ENCODE peak calls at places on chromosome 15, in five cellular contexts. O is ovary, I is adrenal gland, X is transverse colon, W is HCT116. G is an unnamed sample.

GRCh38 chr15:47339800-47340575 is 377.3 kb upstream of the SEMA6D start:
- DNase-seq in O (no peak), I (no peak), X (no peak), W (no peak), G (no peak)

GRCh38 chr15:40767838-40768491 is 1.8 kb upstream of the C15orf62 start:
- DNase-seq in O (no peak), I (no peak), X (no peak), W (no peak), G (no peak)

GRCh38 chr15:71530116-71530515 is 280.2 kb upstream of the NR2E3 start:
- DNase-seq in O (no peak), I (no peak), X (no peak), W (no peak), G (no peak)

GRCh38 chr15:36951747-36952247 is 148.6 kb downstream of the MEIS2 start:
- DNase-seq in O (no peak), I (no peak), X (no peak), W (no peak), G (no peak)

GRCh38 chr15:55358471-55358870 is 39.4 kb downstream of the PIGB start:
- DNase-seq in O (no peak), I (no peak), X (no peak), W (no peak), G (no peak)

GRCh38 chr15:55703873-55704285 is 39.1 kb downstream of the PRTG start:
- DNase-seq in O (no peak), I (no peak), X (no peak), W (no peak), G (no peak)

GRCh38 chr15:42363942-42364341 is 4.6 kb downstream of the CAPN3 start:
- DNase-seq in O (no peak), I (no peak), X (no peak), W (no peak), G (no peak)

GRCh38 chr15:69421498-69421897 is 7.3 kb downstream of the KIF23 start:
- DNase-seq in O (no peak), I (no peak), X (no peak), W (no peak), G (no peak)

GRCh38 chr15:68795298-68795848 is 25.3 kb downstream of the ANP32A start:
- DNase-seq in O (peak; percentile 77), I (peak; percentile 83), X (peak; percentile 90), W (no peak), G (peak; percentile 95)

GRCh38 chr15:34709866-34710265 is 44.9 kb downstream of the GJD2 start:
- DNase-seq in O (no peak), I (no peak), X (no peak), W (no peak), G (no peak)

GRCh38 chr15:29140475-29141172 is 129.0 kb downstream of the NSMCE3 start:
- DNase-seq in O (no peak), I (no peak), X (no peak), W (no peak), G (peak; percentile 58)

GRCh38 chr15:65374334-65374733 is 3.5 kb downstream of the IGDCC3 start:
- DNase-seq in O (no peak), I (no peak), X (no peak), W (no peak), G (no peak)

GRCh38 chr15:45495588-45495987 is 27.0 kb downstream of the SLC30A4 start:
- DNase-seq in O (no peak), I (no peak), X (no peak), W (no peak), G (no peak)

GRCh38 chr15:89002281-89002761 is 85.9 kb upstream of the ABHD2 start:
- DNase-seq in O (peak; percentile 55), I (no peak), X (peak; percentile 47), W (no peak), G (no peak)

GRCh38 chr15:64982472-64982871 is 7.2 kb downstream of the SPG21 start:
- DNase-seq in O (no peak), I (no peak), X (no peak), W (no peak), G (no peak)

GRCh38 chr15:75785771-75786563 is 57.3 kb upstream of the UBE2Q2 start:
- DNase-seq in O (no peak), I (no peak), X (no peak), W (no peak), G (no peak)

GRCh38 chr15:51077565-51078153 is 17.0 kb downstream of the TNFAIP8L3 start:
- DNase-seq in O (peak; percentile 94), I (peak; percentile 67), X (peak; percentile 71), W (no peak), G (peak; percentile 88)

GRCh38 chr15:100939786-100940185 is 20.6 kb downstream of the LRRK1 start:
- DNase-seq in O (no peak), I (no peak), X (no peak), W (no peak), G (no peak)

GRCh38 chr15:25207369-25207768 is 231.5 kb downstream of the UBE3A start:
- DNase-seq in O (no peak), I (no peak), X (no peak), W (no peak), G (no peak)

GRCh38 chr15:56040081-56041035 is 46.9 kb upstream of the NEDD4 start:
- DNase-seq in O (peak; percentile 41), I (peak; percentile 88), X (peak; percentile 48), W (peak; percentile 88), G (no peak)

GRCh38 chr15:57357796-57358195 is 18.5 kb upstream of the CGNL1 start:
- DNase-seq in O (no peak), I (no peak), X (no peak), W (no peak), G (no peak)

GRCh38 chr15:72341361-72341760 is 21.4 kb upstream of the CELF6 start:
- DNase-seq in O (no peak), I (no peak), X (no peak), W (peak; percentile 7), G (no peak)

GRCh38 chr15:81314378-81314777 is 9.6 kb downstream of the STARD5 start:
- DNase-seq in O (no peak), I (no peak), X (no peak), W (no peak), G (peak; percentile 64)

GRCh38 chr15:74651251-74651741 is 35.7 kb downstream of the CLK3 start:
- DNase-seq in O (no peak), I (no peak), X (no peak), W (no peak), G (no peak)

GRCh38 chr15:57784081-57784488 is 77.6 kb downstream of the POLR2M start:
- DNase-seq in O (no peak), I (no peak), X (no peak), W (no peak), G (no peak)

GRCh38 chr15:89442671-89443307 is 53.6 kb downstream of the RHCG start:
- DNase-seq in O (no peak), I (peak; percentile 40), X (peak; percentile 48), W (peak; percentile 44), G (no peak)

GRCh38 chr15:34953851-34954250 is 15.7 kb downstream of the AQR start:
- DNase-seq in O (no peak), I (no peak), X (no peak), W (no peak), G (no peak)

GRCh38 chr15:62781081-62781497 is 261.5 kb upstream of the TPM1 start:
- DNase-seq in O (no peak), I (no peak), X (no peak), W (no peak), G (no peak)

GRCh38 chr15:96138985-96139384 is 191.5 kb upstream of the NR2F2 start:
- DNase-seq in O (no peak), I (no peak), X (no peak), W (no peak), G (no peak)

GRCh38 chr15:96132126-96132525 is 198.4 kb upstream of the NR2F2 start:
- DNase-seq in O (no peak), I (no peak), X (no peak), W (no peak), G (no peak)

GRCh38 chr15:96130734-96131133 is 199.8 kb upstream of the NR2F2 start:
- DNase-seq in O (no peak), I (no peak), X (no peak), W (no peak), G (no peak)

DNA sequence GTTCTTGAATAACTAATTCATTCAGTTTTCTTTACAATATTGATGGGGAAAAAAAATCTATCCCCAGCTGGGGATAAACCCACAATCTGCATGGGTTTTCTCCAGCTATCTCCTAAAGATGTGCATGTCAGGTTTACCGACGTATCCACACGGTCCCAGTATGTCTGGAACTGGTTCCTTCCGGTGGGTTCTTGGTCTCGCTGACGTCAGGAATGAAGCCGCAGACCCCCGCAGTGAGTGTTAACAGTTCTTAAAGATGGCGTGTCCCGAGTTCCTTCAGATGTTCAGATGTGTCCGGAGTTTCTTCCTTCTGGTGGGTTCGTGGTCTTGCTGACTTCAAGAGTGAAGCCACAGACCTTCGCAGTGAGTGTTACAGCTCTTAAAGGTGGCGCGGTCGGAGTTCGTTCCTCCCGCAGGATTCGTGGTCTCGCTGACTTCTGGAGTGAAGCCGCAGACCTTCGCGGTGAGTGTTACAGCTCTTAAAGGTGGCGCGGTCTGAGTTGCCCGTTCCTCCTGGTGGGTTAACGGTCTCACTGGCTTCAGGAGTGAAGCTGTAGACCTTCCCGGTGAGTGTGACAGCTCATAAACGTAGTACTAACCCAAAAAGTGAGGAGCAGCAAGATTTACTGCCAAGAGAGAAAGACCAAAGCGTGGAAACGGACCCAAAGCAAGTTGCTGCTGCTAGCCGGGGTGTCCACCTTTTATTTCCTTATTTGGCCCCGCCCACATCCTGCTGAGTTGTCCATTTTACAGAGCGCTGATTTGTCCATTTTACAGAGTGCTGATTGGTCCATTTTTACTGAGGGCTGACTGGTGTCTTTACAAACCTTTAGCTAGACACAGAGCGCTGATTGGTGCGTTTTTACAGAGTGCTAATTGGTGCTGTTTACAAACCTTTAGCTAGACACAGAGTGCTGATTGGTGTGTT is 195.1 kb upstream of the NR2F2 start:
- DNase-seq in O (no peak), I (no peak), X (no peak), W (no peak), G (no peak)
- TF ChIP-seq POLR2A in O (no peak), I (no peak), X (no peak), W (no peak), G (no peak)

GRCh38 chr15:86278586-86278985 is 198.9 kb downstream of the AGBL1 start:
- DNase-seq in O (no peak), I (no peak), X (no peak), W (no peak), G (no peak)
- H3K4me1 ChIP-seq in O (no peaks in the 10 kb centered on the region), I (no peaks in the 10 kb centered on the region), X (no peaks in the 10 kb centered on the region), W (no peaks in the 10 kb centered on the region), G (no peaks in the 10 kb centered on the region)

DNA sequence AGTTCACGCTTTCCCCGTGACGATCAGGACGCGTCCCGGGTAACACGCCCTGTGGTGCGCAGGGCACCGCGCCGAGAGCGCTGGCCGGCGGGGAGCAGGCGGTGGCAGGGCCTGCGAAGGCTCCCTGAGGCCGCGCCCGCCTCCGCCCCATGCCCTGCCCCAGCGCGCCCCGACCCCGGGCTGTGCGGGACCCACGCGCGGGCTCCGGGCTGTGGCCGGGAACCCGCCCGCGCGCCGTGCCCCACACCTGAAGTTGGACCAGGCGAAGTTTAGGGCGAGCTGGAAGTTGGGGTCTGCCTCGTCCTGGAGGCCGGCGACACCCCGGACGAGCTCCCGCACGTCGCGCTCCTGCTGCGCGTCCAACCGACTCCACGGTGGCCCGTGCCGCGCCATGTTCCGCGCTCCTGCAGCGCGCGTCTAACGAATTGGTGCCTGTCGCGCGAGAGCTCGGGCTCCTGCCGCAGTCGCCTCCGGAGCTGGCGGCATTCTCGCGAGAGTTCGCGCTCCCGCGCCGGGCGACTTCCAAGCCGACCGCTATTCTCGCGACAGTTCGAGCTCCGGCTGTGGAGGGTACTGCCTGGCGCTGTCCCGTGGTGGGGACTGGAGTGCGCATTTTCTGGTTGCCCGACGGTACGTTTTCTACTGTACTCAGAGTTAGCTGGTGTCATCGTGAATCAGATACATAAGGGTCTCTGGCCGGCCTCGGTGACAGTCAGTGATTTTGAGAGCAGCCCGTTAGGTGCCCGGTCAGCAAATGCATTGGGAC is at the start of gene TUBGCP5:
- DNase-seq in O (peak; percentile 99), I (peak; percentile 99), X (peak; percentile 98), W (peak; percentile 96), G (peak; percentile 98)
- TF ChIP-seq CTCF in O (peak; percentile 67), I (peak; percentile 67), X (peak; percentile 52), W (no peak), G (peak; percentile 88)

GRCh38 chr15:99565281-99566156 is at the start of gene MEF2A:
- DNase-seq in O (peak; percentile 97), I (peak; percentile 97), X (peak; percentile 95), W (peak; percentile 84), G (peak; percentile 98)
- TF ChIP-seq POLR2A in O (peak; percentile 87), I (peak; percentile 89), X (peak; percentile 91), W (peak; percentile 40), G (peak; percentile 81)